ENCODE peak calls at places on chromosomes 3 and 15, in four cellular contexts. N is AG04449; Q is activated CD4-positive, alpha-beta T cell treated with anti-CD3 and anti-CD28 coated beads, Interleukin-2, amount 50 U/mL, for 4 hours; J is AG08395. P is an unnamed sample.

GRCh38 chr3:190026154-190026553 is 94.5 kb downstream of the P3H2 start:
- DNase-seq in Q (no peak), J (no peak), N (no peak), P (no peak)

GRCh38 chr3:146243559-146243958 is 7.3 kb downstream of the PLSCR4 start:
- DNase-seq in Q (no peak), J (no peak), N (no peak), P (no peak)

GRCh38 chr3:53190659-53191058 is 29.6 kb downstream of the PRKCD start:
- DNase-seq in N (no peak), Q (no peak), J (no peak), P (no peak)

GRCh38 chr3:148955544-148956346 is 35.6 kb upstream of the GYG1 start:
- DNase-seq in Q (no peak), J (peak), N (peak), P (no peak)

GRCh38 chr15:82852906-82853635 is 43.6 kb downstream of the WHAMM start:
- DNase-seq in N (no peak), J (no peak), Q (no peak), P (no peak)

GRCh38 chr3:126014252-126014651 is 45.3 kb downstream of the ROPN1B start:
- DNase-seq in Q (no peak), N (peak), J (peak), P (no peak)

GRCh38 chr15:53458736-53459135 is 300.7 kb downstream of the WDR72 start:
- DNase-seq in N (no peak), Q (no peak), J (no peak), P (no peak)

GRCh38 chr3:192494176-192494575 is 233.2 kb downstream of the FGF12 start:
- DNase-seq in Q (no peak), J (no peak), N (no peak), P (peak)

GRCh38 chr3:194272861-194273266 is 78.3 kb downstream of the CPN2 start:
- DNase-seq in N (no peak), J (peak), Q (no peak), P (no peak)

GRCh38 chr3:67489816-67490215 is 164.6 kb downstream of the SUCLG2 start:
- DNase-seq in N (peak), Q (no peak), J (peak), P (no peak)

GRCh38 chr3:5197470-5198312 is 10.2 kb downstream of the EDEM1 start:
- DNase-seq in Q (peak), N (peak), J (no peak), P (peak)

GRCh38 chr3:194087995-194088841 is 47.7 kb upstream of the HES1 start:
- DNase-seq in J (no peak), N (no peak), Q (no peak), P (no peak)

GRCh38 chr15:84816694-84817460 is at the start of gene ALPK3:
- DNase-seq in Q (no peak), J (no peak), N (no peak), P (no peak)

GRCh38 chr15:28885630-28886430 is at the start of gene APBA2:
- DNase-seq in J (no peak), Q (peak), N (no peak), P (no peak)

P was measured in GM06990.